ENCODE peak calls at places on chromosomes 16 and 17, in seven cellular contexts. Z is stimulated activated CD4-positive, alpha-beta T cell treated with anti-CD3 and anti-CD28 coated beads, Interleukin-15, amount 100 ng/mL, for 1 hour; Y is NCI-H1417; G is mammary epithelial cell; W is cardiac muscle cell; S is foreskin fibroblast; T is upper lobe of right lung. P is an unnamed sample.

GRCh38 chr16:66970775-66971725 is 10.0 kb downstream of the CES3 start:
- DNase-seq in Z (no peak), Y (no peak), G (peak), W (no peak), S (peak), T (no peak), P (no peak)

GRCh38 chr16:27444015-27444414 is 42.0 kb downstream of the IL21R start:
- DNase-seq in Z (no peak), Y (no peak), G (peak), W (no peak), S (peak), T (no peak), P (no peak)

GRCh38 chr17:68861602-68862001 is 93.6 kb downstream of the ABCA8 start:
- DNase-seq in Z (no peak), Y (peak), G (no peak), W (no peak), S (no peak), T (no peak), P (no peak)

GRCh38 chr16:2469399-2470233 is 1.5 kb upstream of the NTN3 start:
- DNase-seq in Z (no peak), Y (peak), G (no peak), W (no peak), S (no peak), T (no peak), P (no peak)

GRCh38 chr16:51636913-51637743 is 486.1 kb upstream of the SALL1 start:
- DNase-seq in Z (no peak), Y (no peak), G (peak), W (no peak), S (peak), T (no peak), P (no peak)

GRCh38 chr17:43877031-43877430 is 30.1 kb downstream of the CD300LG start:
- DNase-seq in Z (no peak), Y (no peak), G (no peak), W (no peak), S (no peak), T (no peak), P (no peak)

GRCh38 chr17:45985447-45985846 is 13.6 kb upstream of the STH start:
- DNase-seq in Z (no peak), Y (no peak), G (no peak), W (no peak), S (no peak), T (no peak), P (no peak)

GRCh38 chr16:80066805-80067580 is 466.5 kb upstream of the MAF start:
- DNase-seq in Z (no peak), Y (peak), G (no peak), W (no peak), S (no peak), T (no peak), P (no peak)

GRCh38 chr16:2842340-2843000 is 12.4 kb downstream of the ZG16B start:
- DNase-seq in Z (peak), Y (no peak), G (no peak), W (peak), S (peak), T (peak), P (no peak)

GRCh38 chr16:396605-397004 is 394 bp upstream of the NME4 start:
- DNase-seq in Z (no peak), Y (peak), G (no peak), W (peak), S (peak), T (no peak), P (no peak)

GRCh38 chr17:28901866-28902818 is 737 bp downstream of the DHRS13 start:
- DNase-seq in Z (peak), Y (peak), G (no peak), W (peak), S (peak), T (peak), P (no peak)

GRCh38 chr17:63120406-63120805 is 154.4 kb downstream of the TANC2 start:
- DNase-seq in Z (no peak), Y (no peak), G (peak), W (no peak), S (peak), T (no peak), P (no peak)

GRCh38 chr16:89564476-89565255 is 4.2 kb downstream of the RPL13 start:
- DNase-seq in Z (peak), Y (no peak), G (no peak), W (peak), S (peak), T (no peak), P (no peak)

GRCh38 chr17:31595076-31595475 is 203.6 kb downstream of the RAB11FIP4 start:
- DNase-seq in Z (no peak), Y (no peak), G (peak), W (no peak), S (peak), T (peak), P (no peak)

GRCh38 chr16:84766978-84767773 is 52.6 kb upstream of the CRISPLD2 start:
- DNase-seq in Z (no peak), Y (peak), G (no peak), W (no peak), S (no peak), T (no peak), P (no peak)

GRCh38 chr16:68732068-68732680 is 4.9 kb upstream of the CDH1 start:
- DNase-seq in Z (no peak), Y (peak), G (peak), W (peak), S (no peak), T (peak), P (no peak)

GRCh38 chr16:87740909-87741424 is 24.8 kb downstream of the KLHDC4 start:
- DNase-seq in Z (no peak), Y (no peak), G (no peak), W (no peak), S (peak), T (no peak), P (no peak)

GRCh38 chr17:68182940-68183551 is 64.8 kb upstream of the AMZ2 start:
- DNase-seq in Z (peak), Y (no peak), G (peak), W (no peak), S (no peak), T (no peak), P (no peak)

GRCh38 chr16:31112711-31113419 is 4.6 kb upstream of the KAT8 start:
- DNase-seq in Z (no peak), Y (no peak), G (no peak), W (no peak), S (no peak), T (no peak), P (no peak)

GRCh38 chr17:58360664-58361063 is 8.7 kb upstream of the SUPT4H1 start:
- DNase-seq in Z (no peak), Y (no peak), G (no peak), W (no peak), S (no peak), T (no peak), P (no peak)

GRCh38 chr17:21285164-21286065 is 904 bp downstream of the MAP2K3 start:
- DNase-seq in Z (no peak), Y (peak), G (peak), W (peak), S (peak), T (peak), P (no peak)

GRCh38 chr16:35404273-35404672 is 1944.9 kb downstream of the TP53TG3F start:
- DNase-seq in Z (no peak), Y (no peak), G (no peak), W (no peak), S (no peak), T (no peak), P (no peak)

GRCh38 chr17:949623-950338 is 29.8 kb downstream of the NXN start:
- DNase-seq in Z (no peak), Y (no peak), G (no peak), W (no peak), S (peak), T (no peak), P (no peak)

GRCh38 chr16:71357681-71358080 is 842 bp upstream of the CALB2 start:
- DNase-seq in Z (no peak), Y (peak), G (no peak), W (peak), S (peak), T (no peak), P (no peak)

GRCh38 chr16:87180069-87180468 is 137.1 kb downstream of the C16orf95 start:
- DNase-seq in Z (no peak), Y (no peak), G (no peak), W (no peak), S (no peak), T (no peak), P (no peak)

GRCh38 chr17:248337-249235 is 67.1 kb upstream of the DOC2B start:
- DNase-seq in Z (no peak), Y (no peak), G (no peak), W (no peak), S (no peak), T (peak), P (no peak)

GRCh38 chr16:17296412-17296811 is 174.3 kb downstream of the XYLT1 start:
- DNase-seq in Z (no peak), Y (peak), G (no peak), W (peak), S (peak), T (no peak), P (no peak)

GRCh38 chr17:35214192-35214591 is 20.0 kb upstream of the SLC35G3 start:
- DNase-seq in Z (no peak), Y (no peak), G (no peak), W (no peak), S (no peak), T (no peak), P (no peak)

GRCh38 chr16:48912360-48912759 is 302.4 kb upstream of the N4BP1 start:
- DNase-seq in Z (no peak), Y (no peak), G (no peak), W (no peak), S (no peak), T (no peak), P (no peak)

GRCh38 chr17:66542183-66542966 is 240.0 kb downstream of the PRKCA start:
- DNase-seq in Z (no peak), Y (no peak), G (peak), W (no peak), S (peak), T (no peak), P (no peak)

GRCh38 chr17:12034538-12034937 is 13.9 kb downstream of the MAP2K4 start:
- DNase-seq in Z (no peak), Y (no peak), G (no peak), W (no peak), S (no peak), T (no peak), P (no peak)

GRCh38 chr16:73546351-73546845 is 498.5 kb upstream of the ZFHX3 start:
- DNase-seq in Z (no peak), Y (peak), G (no peak), W (no peak), S (no peak), T (no peak), P (no peak)

GRCh38 chr16:3580271-3580670 is 3.1 kb upstream of the NLRC3 start:
- DNase-seq in Z (no peak), Y (no peak), G (no peak), W (no peak), S (peak), T (no peak), P (no peak)

GRCh38 chr17:2055494-2056220 is 754 bp downstream of the HIC1 start:
- DNase-seq in Z (no peak), Y (no peak), G (no peak), W (no peak), S (peak), T (no peak), P (no peak)

P was measured in NCI-H1048.